ENCODE peak calls at places on chromosomes 16 and 17, in four cellular contexts. M is lower leg skin, Z is stomach, O is heart left ventricle. Q is an unnamed sample.

GRCh38 chr17:15501282-15501681 is 33.9 kb upstream of the CDRT4 start:
- DNase-seq in O (no peak), M (no peak), Z (no peak), Q (no peak)

GRCh38 chr17:65985571-65985970 is 206.4 kb downstream of the CEP112 start:
- DNase-seq in O (no peak), Z (no peak), M (no peak), Q (no peak)

GRCh38 chr16:77131398-77131797 is 59.6 kb upstream of the MON1B start:
- DNase-seq in O (no peak), M (no peak), Z (no peak), Q (no peak)

GRCh38 chr17:40190197-40191021 is 13.1 kb downstream of the RAPGEFL1 start:
- DNase-seq in O (no peak), Z (no peak), M (no peak), Q (peak)

GRCh38 chr16:87620201-87620495 is 17.8 kb downstream of the JPH3 start:
- DNase-seq in M (no peak), Z (no peak), O (no peak), Q (no peak)

GRCh38 chr17:49834118-49834743 is 13.6 kb downstream of the TAC4 start:
- DNase-seq in Z (no peak), O (no peak), M (no peak), Q (no peak)

GRCh38 chr16:27993587-27993986 is 69.9 kb downstream of the GSG1L start:
- DNase-seq in O (no peak), M (no peak), Z (no peak), Q (peak)

GRCh38 chr17:6574689-6575595 is 18.6 kb upstream of the PITPNM3 start:
- DNase-seq in O (peak), M (no peak), Z (peak), Q (no peak)

GRCh38 chr16:22323998-22324786 is 27.0 kb downstream of the POLR3E start:
- DNase-seq in O (no peak), M (no peak), Z (no peak), Q (no peak)

GRCh38 chr16:67481561-67482259 is 753 bp upstream of the ATP6V0D1 start:
- DNase-seq in Z (peak), O (peak), M (peak), Q (peak)

GRCh38 chr16:20001856-20002707 is 71.6 kb downstream of the GPR139 start:
- DNase-seq in Z (no peak), O (no peak), M (no peak), Q (no peak)

GRCh38 chr16:14180431-14181059 is 109.4 kb downstream of the MRTFB start:
- DNase-seq in Z (no peak), M (no peak), O (no peak), Q (no peak)

GRCh38 chr17:72351884-72352346 is 231.1 kb downstream of the SOX9 start:
- DNase-seq in M (no peak), Z (no peak), O (no peak), Q (no peak)

GRCh38 chr17:65104541-65104940 is 32.6 kb upstream of the RGS9 start:
- DNase-seq in Z (no peak), M (no peak), O (no peak), Q (no peak)

GRCh38 chr17:79084291-79085153 is 9.9 kb downstream of the ENGASE start:
- DNase-seq in M (no peak), Z (no peak), O (peak), Q (no peak)

GRCh38 chr17:4604111-4604644 is 19.8 kb downstream of the SMTNL2 start:
- DNase-seq in M (no peak), Z (peak), O (peak), Q (no peak)

GRCh38 chr17:40087903-40088718 is 12.3 kb downstream of the NR1D1 start:
- DNase-seq in M (peak), O (no peak), Z (no peak), Q (no peak)

GRCh38 chr17:15910791-15911190 is 34.1 kb upstream of the ADORA2B start:
- DNase-seq in O (no peak), Z (no peak), M (peak), Q (no peak)

GRCh38 chr16:63841271-63841670 is 1280.6 kb downstream of the CDH11 start:
- DNase-seq in Z (no peak), M (no peak), O (no peak), Q (no peak)

GRCh38 chr17:4340914-4341615 is 25.4 kb downstream of the UBE2G1 start:
- DNase-seq in Z (no peak), M (no peak), O (no peak), Q (no peak)

GRCh38 chr17:71438631-71439146 is 682.1 kb upstream of the SOX9 start:
- DNase-seq in M (no peak), Z (no peak), O (no peak), Q (no peak)

GRCh38 chr17:7992924-7993323 is 9.5 kb upstream of the GUCY2D start:
- DNase-seq in O (no peak), M (no peak), Z (no peak), Q (no peak)

GRCh38 chr16:87490091-87490798 is 2.6 kb downstream of the ZCCHC14 start:
- DNase-seq in M (no peak), Z (no peak), O (no peak), Q (no peak)

GRCh38 chr17:47291242-47291873 is 32.4 kb upstream of the EFCAB13 start:
- DNase-seq in O (no peak), M (no peak), Z (no peak), Q (peak)

GRCh38 chr16:87149051-87149450 is 168.1 kb downstream of the C16orf95 start:
- DNase-seq in M (no peak), Z (no peak), O (no peak), Q (no peak)

GRCh38 chr16:67928561-67929364 is 2.9 kb downstream of the CTRL start:
- DNase-seq in O (peak), M (no peak), Z (peak), Q (peak)

GRCh38 chr17:19664821-19665181 is 16.2 kb downstream of the ALDH3A2 start:
- DNase-seq in Z (no peak), O (no peak), M (no peak), Q (no peak)

GRCh38 chr16:58853830-58854229 is 119.7 kb upstream of the GOT2 start:
- DNase-seq in M (no peak), Z (no peak), O (no peak), Q (no peak)

GRCh38 chr17:9401434-9401833 is 174.2 kb downstream of the STX8 start:
- DNase-seq in M (no peak), Z (no peak), O (no peak), Q (no peak)

GRCh38 chr16:70717817-70718216 is 32.0 kb upstream of the MTSS2 start:
- DNase-seq in Z (no peak), M (no peak), O (no peak), Q (no peak)

GRCh38 chr17:36152639-36153120 is 23.8 kb downstream of the TBC1D3B start:
- DNase-seq in O (no peak), Z (no peak), M (no peak), Q (no peak)

GRCh38 chr16:81478876-81479496 is 34.4 kb downstream of the CMIP start:
- DNase-seq in M (peak), Z (peak), O (peak), Q (no peak)

GRCh38 chr17:32783602-32784001 is 93.3 kb downstream of the MYO1D start:
- DNase-seq in M (no peak), O (no peak), Z (no peak), Q (peak)

GRCh38 chr17:52201764-52202571 is 43.5 kb upstream of the CA10 start:
- DNase-seq in M (no peak), O (no peak), Z (no peak), Q (no peak)

DNA sequence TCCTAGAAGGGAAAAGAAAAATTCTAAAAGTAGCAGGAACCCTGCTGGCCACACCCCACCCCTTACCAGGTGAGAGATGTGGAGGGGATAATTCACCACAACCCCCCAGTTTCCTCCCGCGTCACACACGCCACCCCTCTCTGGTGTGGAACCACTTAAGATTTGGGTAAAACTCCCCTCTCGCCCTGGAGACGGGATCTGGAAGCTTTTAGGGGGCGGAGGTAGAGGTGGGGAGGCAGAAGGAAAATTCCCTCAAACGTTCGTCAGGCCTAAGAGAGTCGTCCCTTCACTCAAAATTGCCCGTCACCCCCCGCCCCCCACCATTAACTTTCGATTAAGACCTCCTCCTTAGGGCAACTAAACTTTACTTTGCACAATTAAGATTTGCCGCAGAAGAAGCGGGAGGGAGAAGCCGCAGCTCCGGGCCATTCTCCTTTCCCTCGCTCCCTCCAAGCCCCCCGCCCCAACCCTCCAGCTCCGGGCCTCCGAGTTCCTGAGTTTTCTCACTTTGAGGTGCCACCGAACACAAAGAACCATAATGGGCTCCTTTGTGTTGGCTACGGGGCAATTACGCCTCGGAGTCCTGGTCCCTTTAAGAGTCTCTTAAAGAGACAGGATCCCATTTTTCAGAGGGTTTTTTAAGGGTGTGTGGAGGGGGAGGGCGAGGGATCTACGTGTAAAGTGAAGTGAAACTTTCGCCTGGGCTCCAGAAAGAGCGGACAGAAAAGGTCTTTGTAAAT is 1.0 kb upstream of the FZD2 start:
- DNase-seq in M (no peak), O (peak), Z (peak), Q (peak)
- TF ChIP-seq POLR2A in M (no peak), O (no peak), Z (no peak), Q (no peak)

DNA sequence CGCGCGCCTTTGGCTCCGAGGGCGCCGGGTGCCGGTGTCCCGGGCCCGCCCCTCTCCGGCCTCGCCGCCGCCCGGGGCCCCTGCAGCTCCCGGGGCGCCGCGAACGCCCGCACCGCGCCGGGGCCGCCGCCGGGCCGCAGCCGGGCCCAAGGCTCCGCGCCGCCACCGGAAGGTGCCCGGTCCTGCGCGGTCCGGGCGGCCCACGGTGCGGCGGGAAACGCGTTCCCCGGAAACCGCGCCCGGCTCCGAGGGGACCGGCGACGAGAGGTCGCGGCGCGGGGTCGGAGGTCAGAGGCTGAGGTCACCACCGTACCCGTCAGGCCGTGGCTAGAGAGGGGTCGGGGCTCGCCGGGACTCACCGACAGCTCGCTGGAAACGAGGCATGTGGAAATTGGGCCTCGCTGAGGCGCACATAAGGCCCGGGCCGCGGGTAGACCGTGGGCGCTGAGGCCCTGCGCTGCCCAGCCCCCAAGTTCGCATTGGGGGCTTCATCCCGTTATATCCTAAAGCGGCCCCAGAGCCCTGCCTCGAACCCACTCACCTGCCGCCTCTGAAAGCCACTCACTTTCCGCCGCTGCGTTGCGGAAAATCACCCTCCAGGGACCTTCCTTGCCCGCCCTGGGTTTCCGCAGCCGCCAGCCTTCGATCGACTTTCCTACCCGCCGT is at the start of gene DUS1L:
- DNase-seq in Z (peak), O (peak), M (no peak), Q (peak)
- TF ChIP-seq POLR2A in Z (no peak), O (peak), M (no peak), Q (peak)

GRCh38 chr17:82361885-82362633 is 3.0 kb downstream of the TEX19 start:
- DNase-seq in M (no peak), O (no peak), Z (no peak), Q (no peak)
- TF ChIP-seq POLR2A in M (no peak), O (no peak), Z (no peak), Q (no peak)

GRCh38 chr17:76753061-76753961 is 15.4 kb downstream of the MFSD11 start:
- DNase-seq in Z (no peak), O (no peak), M (no peak), Q (no peak)
- TF ChIP-seq POLR2A in Z (no peak), O (no peak), M (no peak), Q (no peak)

GRCh38 chr16:30885196-30885595 is 8.7 kb downstream of the BCL7C start:
- DNase-seq in O (no peak), Z (no peak), M (no peak), Q (no peak)
- TF ChIP-seq POLR2A in O (no peak), Z (no peak), M (no peak), Q (no peak)

DNA sequence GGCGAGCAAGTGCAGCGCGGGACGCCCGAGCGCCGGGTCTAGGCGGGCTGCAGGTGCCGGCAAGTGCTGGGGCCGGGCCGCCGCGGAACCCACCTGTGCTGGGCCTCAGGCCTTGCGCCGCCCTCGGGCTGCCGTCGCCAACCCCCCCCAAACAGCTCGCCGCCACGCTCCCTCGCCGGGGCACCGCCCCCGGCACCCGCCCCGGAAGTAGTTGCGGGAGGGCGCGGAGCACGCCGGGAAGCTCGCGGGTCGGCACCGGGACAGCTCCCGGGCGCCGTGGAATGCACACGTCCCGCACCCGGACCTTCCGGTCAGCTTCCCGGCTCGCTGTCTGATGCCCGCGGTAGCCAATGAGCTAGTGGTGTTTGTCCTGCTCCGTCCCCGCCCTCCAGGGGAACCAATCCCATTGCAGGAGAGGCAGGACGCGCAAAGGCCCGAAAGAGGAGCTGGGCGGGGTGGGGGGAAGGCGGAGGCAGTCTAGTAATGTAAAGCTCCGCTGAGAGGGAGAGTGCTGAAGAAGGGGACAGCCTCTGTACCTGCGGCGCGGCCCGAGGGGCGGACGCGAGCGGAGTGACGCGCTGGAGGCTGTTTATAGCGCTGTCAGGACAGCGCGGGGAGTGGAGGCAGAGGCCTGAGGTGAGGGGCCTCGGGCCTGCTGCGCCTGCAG is at the start of the genes ANKS3 and DNAAF8:
- DNase-seq in O (peak), M (peak), Z (peak), Q (peak)
- TF ChIP-seq POLR2A in O (peak), M (no peak), Z (no peak), Q (peak)

GRCh38 chr16:89422905-89423630 is 67.3 kb downstream of the ANKRD11 start:
- DNase-seq in M (no peak), Z (no peak), O (no peak), Q (no peak)
- TF ChIP-seq POLR2A in M (no peak), Z (no peak), O (no peak), Q (no peak)

DNA sequence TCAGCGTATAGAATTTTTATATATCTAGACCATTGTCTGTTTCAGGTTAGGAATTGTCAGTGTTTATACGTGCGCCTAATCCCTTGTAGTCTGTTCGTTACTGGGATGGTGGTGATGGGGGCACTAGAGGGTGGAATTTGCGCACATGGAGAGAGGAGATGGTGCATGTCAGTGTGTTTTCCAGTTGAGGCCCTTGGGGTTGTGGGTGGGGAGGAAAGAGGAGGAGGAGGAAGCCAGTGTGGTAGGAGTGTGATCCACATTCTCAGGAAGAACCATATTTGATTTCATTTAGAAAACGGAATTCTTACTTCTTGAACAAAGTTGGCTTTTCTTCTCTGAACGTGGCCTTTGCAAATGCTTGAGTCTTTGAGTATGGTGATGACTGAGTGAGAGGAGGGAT is 98.8 kb downstream of the PRKCB start:
- DNase-seq in Z (no peak), O (no peak), M (no peak), Q (no peak)
- TF ChIP-seq POLR2A in Z (no peak), O (no peak), M (no peak), Q (no peak)

DNA sequence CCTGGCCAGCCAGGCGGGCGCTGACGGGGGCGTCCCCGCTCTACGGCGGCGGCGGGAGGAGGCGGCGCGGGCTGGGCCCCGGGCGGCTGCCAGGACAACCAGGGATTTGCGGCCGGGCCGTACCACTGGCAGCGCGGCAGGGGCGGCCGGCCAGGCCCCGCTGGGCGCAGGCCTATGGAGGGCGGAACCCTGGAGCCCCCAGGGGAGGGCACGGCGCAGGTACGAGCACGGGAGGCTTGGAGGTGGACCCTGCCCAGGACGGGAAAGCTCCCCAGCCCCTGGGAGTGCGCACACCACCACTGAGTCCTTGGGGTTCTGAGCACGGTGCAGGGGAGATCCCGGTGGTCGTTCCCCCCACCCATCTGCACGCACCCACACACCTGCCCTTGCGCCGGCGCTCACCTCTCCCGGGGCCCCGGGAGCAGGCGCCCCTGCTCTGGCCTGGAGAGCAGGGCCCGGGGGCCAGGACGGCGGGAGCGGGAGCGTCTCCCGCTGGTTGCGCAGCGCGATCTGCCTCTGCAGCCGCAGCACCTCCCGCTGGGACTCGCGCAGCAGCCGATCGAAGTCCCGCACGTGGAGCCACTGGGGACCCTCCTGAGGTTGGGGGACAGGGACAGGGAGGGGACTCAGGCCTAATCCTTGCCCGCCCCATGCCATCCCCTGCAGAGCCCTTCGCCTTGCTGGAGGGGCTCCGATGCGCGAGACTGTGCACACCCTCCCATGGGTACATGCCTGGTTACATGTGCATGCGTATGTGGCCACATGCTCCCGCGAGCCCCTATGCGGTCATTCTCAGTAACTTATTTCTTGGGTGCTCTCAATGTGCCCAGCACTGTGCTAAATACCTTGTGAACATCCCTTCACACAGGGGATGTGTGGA is 3.9 kb downstream of the TSPOAP1 start:
- DNase-seq in O (no peak), M (no peak), Z (peak), Q (peak)
- TF ChIP-seq POLR2A in O (no peak), M (no peak), Z (no peak), Q (peak)

Q was measured in erythroblast.